ENCODE peak calls at places on chromosomes 5 and 9, in five cellular contexts. H is CD4-positive, CD25-positive, alpha-beta regulatory T cell; W is Karpas-422; C is fibroblast of lung; U is heart left ventricle. K is an unnamed sample.

GRCh38 chr9:112003538-112003937 is 106.9 kb downstream of the UGCG start:
- DNase-seq in W (no peak), H (no peak), U (no peak), C (no peak), K (no peak)

GRCh38 chr5:157944938-157945337 is 86.0 kb upstream of the CLINT1 start:
- DNase-seq in U (no peak), W (no peak), H (no peak), C (no peak), K (no peak)

GRCh38 chr5:138824924-138825863 is 49.9 kb downstream of the LRRTM2 start:
- DNase-seq in U (no peak), W (peak; percentile 60), C (peak; percentile 38), H (peak; percentile 23), K (no peak)

GRCh38 chr9:26413625-26414024 is 479.0 kb downstream of the CAAP1 start:
- DNase-seq in U (no peak), H (no peak), C (no peak), W (no peak), K (no peak)

GRCh38 chr5:154999865-155000264 is 13.7 kb upstream of the KIF4B start:
- DNase-seq in C (no peak), U (no peak), H (no peak), W (no peak), K (no peak)

GRCh38 chr9:123426406-123426805 is 70.4 kb downstream of the CRB2 start:
- DNase-seq in U (no peak), H (no peak), W (peak; percentile 77), C (no peak), K (no peak)

GRCh38 chr5:105587963-105588662 is 2025.5 kb upstream of the NUDT12 start:
- DNase-seq in U (no peak), W (no peak), C (no peak), H (no peak), K (no peak)

GRCh38 chr5:113047234-113047633 is 70.6 kb downstream of the DCP2 start:
- DNase-seq in C (no peak), U (no peak), H (no peak), W (no peak), K (no peak)

GRCh38 chr9:99680191-99680590 is 141.5 kb upstream of the NR4A3 start:
- DNase-seq in H (no peak), W (peak; percentile 46), U (no peak), C (peak; percentile 58), K (no peak)

GRCh38 chr5:154478224-154478565 is at the start of gene HAND1:
- DNase-seq in C (no peak), U (peak; percentile 77), W (no peak), H (no peak), K (no peak)

GRCh38 chr5:35098214-35098613 is 50.5 kb upstream of the AGXT2 start:
- DNase-seq in H (no peak), C (no peak), W (no peak), U (no peak), K (no peak)

GRCh38 chr9:86287013-86287412 is 4.7 kb upstream of the ISCA1 start:
- DNase-seq in U (no peak), H (peak; percentile 14), W (peak; percentile 81), C (peak; percentile 75), K (no peak)

GRCh38 chr5:164335837-164336236 is 830.4 kb downstream of the MAT2B start:
- DNase-seq in U (no peak), H (no peak), C (peak; percentile 53), W (no peak), K (no peak)

GRCh38 chr5:106269252-106269843 is 1401.4 kb downstream of the EFNA5 start:
- DNase-seq in W (no peak), H (no peak), C (peak; percentile 65), U (no peak), K (no peak)

GRCh38 chr5:35002459-35002858 is 45.3 kb downstream of the AGXT2 start:
- DNase-seq in U (no peak), C (no peak), H (no peak), W (no peak), K (no peak)

GRCh38 chr9:3962467-3962866 is 337.4 kb downstream of the GLIS3 start:
- DNase-seq in C (peak; percentile 72), W (no peak), H (no peak), U (no peak), K (no peak)

GRCh38 chr5:82911902-82912301 is 165.3 kb downstream of the TMEM167A start:
- DNase-seq in W (no peak), U (no peak), C (no peak), H (no peak), K (no peak)

GRCh38 chr5:92800360-92800759 is 780.7 kb downstream of the NR2F1-AS1 start:
- DNase-seq in C (peak; percentile 94), U (no peak), H (no peak), W (no peak), K (no peak)

GRCh38 chr9:94097788-94098413 is 13.6 kb downstream of the PTPDC1 start:
- DNase-seq in U (no peak), W (no peak), C (peak; percentile 91), H (no peak), K (no peak)

GRCh38 chr9:129598089-129598596 is 22.8 kb downstream of the C9orf50 start:
- DNase-seq in W (no peak), H (no peak), C (no peak), U (no peak), K (no peak)

GRCh38 chr9:129597355-129598088 is 23.4 kb downstream of the C9orf50 start:
- DNase-seq in H (no peak), W (no peak), U (peak; percentile 67), C (peak; percentile 81), K (no peak)

GRCh38 chr9:129595323-129595741 is 25.6 kb downstream of the C9orf50 start:
- DNase-seq in U (no peak), H (no peak), C (no peak), W (no peak), K (no peak)

GRCh38 chr9:129595903-129596540 is 24.9 kb downstream of the C9orf50 start:
- DNase-seq in H (no peak), W (no peak), C (no peak), U (no peak), K (no peak)

DNA sequence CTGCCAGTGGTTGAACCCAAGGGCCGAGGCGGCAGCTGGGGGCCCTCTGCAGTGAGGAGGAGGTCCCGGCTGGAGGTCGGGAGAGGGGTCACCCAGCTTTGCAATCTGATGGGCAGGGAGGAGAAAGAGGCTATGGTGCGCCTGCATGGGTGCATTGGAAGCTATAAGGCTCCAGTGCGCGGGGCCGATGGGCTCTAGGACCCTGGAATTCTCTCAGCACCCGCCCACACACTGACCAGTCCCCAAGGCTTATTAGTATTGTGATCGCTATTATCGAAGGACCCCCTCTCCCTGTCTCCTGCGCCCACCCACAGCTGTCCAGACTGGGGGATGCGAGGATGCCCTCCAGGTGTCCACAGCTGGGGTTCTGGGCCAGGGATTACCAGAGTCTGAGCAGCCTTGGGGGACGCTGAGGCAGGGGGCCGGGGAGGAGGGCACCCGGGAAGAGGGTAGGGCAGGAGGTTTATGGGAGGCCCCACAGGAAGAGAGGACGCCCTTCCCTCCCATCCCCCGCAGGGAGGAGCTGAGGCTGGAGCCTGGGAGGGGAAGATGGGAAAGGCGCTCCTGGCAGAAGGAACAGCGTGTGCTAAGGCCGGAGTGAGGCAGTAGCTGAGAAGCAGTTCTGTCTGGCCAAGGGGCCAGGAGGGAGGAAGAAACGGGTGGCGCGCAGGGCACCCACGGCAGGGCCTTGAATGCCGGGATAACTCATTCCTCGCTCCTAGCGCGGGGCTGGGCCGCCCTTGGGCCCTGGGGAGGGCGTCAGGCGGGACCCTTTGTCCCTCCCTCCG is 24.2 kb downstream of the C9orf50 start:
- DNase-seq in U (peak; percentile 71), H (no peak), W (no peak), C (peak; percentile 94), K (no peak)
- H3K27ac ChIP-seq in U (peak overlapping the region; percentile 77), H (no peak overlapping the region), W (no peak overlapping the region), C (peak overlapping the region; percentile 66), K (no peak overlapping the region)

GRCh38 chr5:150167908-150168307 is 1.3 kb downstream of the CDX1 start:
- DNase-seq in W (no peak), C (no peak), U (no peak), H (no peak), K (no peak)
- H3K9me3 ChIP-seq in W (no peaks in the 10 kb centered on the region), C (no peaks in the 10 kb centered on the region), U (no peaks in the 10 kb centered on the region), H (no peaks in the 10 kb centered on the region), K (no peaks in the 10 kb centered on the region)

DNA sequence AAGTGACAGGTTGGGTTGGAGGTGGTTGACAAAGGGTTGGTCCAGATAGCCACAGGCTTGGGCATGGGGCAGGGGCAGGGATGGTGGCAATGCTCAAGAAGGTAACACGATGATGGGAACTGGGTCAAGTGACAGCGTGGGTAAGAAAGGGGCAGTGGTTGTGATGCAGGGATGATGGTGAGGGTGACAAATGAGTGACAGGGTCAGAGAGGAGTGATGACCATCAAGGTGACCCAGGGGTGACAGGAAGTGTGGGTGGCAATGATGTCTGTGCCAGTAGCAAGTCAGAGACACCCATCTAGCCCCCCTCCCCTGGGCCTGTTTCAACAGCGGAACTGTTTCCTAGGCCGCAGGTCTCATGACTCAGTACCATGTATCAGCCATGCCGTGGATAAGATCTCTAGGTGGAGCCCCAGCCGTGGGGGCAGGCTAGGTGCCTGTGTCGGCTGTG is 20.5 kb downstream of the AQP3 start:
- DNase-seq in H (no peak), U (no peak), C (no peak), W (no peak), K (no peak)
- H3K27ac ChIP-seq in H (no peak overlapping the region), U (no peak overlapping the region), C (no peak overlapping the region), W (no peak overlapping the region), K (no peak overlapping the region)

DNA sequence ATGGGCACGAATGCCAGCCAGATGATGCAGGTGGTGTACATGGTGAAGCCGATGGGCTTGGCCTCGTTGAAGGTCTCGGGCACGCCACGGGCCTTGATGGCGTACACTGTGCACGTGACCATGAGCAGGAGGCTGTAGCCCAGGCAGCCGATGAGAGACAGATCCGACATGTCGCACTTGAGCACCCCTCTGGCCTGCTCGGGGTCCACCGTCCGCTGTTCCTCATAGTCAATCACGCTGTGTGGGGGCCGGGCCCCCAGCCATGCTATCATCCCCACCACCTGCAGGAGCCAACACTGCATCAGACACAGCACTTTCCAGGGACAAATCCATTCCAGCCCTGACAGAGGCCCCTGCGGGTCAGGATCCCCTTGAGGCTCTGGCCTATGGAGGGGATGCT is 12.2 kb downstream of the GRM6 start:
- DNase-seq in W (no peak), H (no peak), C (no peak), U (no peak), K (no peak)
- H3K9me3 ChIP-seq in W (peaks cover 13% of the 10 kb centered on the region), H (peaks cover 14% of the 10 kb centered on the region), C (no peaks in the 10 kb centered on the region), U (peaks cover under 1% of the 10 kb centered on the region), K (no peaks in the 10 kb centered on the region)

GRCh38 chr5:124460666-124461065 is 285.8 kb downstream of the ZNF608 start:
- DNase-seq in W (no peak), H (no peak), C (no peak), U (no peak), K (no peak)
- H3K27ac ChIP-seq in W (no peak overlapping the region), H (no peak overlapping the region), C (no peak overlapping the region), U (no peak overlapping the region), K (no peak overlapping the region)

DNA sequence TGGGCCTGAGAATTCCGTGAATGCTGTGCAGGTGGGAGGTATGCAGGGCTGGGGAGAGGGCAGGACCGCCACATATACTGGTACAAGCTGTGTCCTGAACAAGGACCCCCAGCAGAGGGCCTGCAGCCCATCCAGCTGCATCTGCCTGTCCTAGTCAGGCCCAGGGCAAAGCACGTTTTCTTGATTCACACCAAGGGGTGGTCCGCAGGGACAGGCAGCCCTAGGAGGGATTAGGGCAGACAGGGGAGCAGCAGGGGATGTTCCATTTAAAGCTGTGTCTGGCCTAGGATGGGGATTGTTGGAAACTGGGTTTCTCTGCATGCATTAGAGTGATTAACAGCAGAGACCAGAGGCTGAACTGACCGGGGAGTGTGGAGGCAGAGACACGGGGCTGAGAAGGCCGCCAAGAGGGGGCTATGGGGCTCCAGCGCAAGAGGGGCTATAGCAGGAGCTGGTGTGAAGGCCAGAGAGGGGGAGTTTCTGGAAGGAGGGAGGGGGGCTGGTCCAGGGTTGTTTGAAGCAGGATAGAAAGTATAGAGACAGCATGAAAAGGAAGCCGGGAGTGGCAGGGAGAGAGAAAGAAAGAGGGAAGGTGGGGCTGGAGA is 2.7 kb downstream of the GRM6 start:
- DNase-seq in H (no peak), W (no peak), U (no peak), C (no peak), K (no peak)
- H3K9me3 ChIP-seq in H (peaks cover 3% of the 10 kb centered on the region), W (no peaks in the 10 kb centered on the region), U (no peaks in the 10 kb centered on the region), C (no peaks in the 10 kb centered on the region), K (peaks cover 16% of the 10 kb centered on the region)

K was measured in naive thymus-derived CD4-positive, alpha-beta T cell.